ENCODE peak calls at places on chromosomes 1 and 21, in five cellular contexts. E, V, C, I and J are unnamed samples.

GRCh38 chr1:155193275-155193990 is 14.3 kb downstream of the THBS3 start:
- DNase-seq in E (peak), V (peak), C (peak), I (peak), J (peak)

GRCh38 chr1:25041869-25042268 is 111.8 kb upstream of the RUNX3 start:
- DNase-seq in E (no peak), V (no peak), C (no peak), I (no peak), J (no peak)

GRCh38 chr21:44618909-44619308 is 7.0 kb downstream of the KRTAP10-8 start:
- DNase-seq in E (no peak), V (peak), C (no peak), I (no peak), J (peak)

GRCh38 chr1:29632436-29633270 is 396.3 kb downstream of the PTPRU start:
- DNase-seq in E (no peak), V (no peak), C (no peak), I (no peak), J (no peak)

GRCh38 chr1:205688681-205689080 is 8.4 kb upstream of the SLC45A3 start:
- DNase-seq in E (no peak), V (no peak), C (no peak), I (no peak), J (no peak)

GRCh38 chr1:14304381-14304865 is 294.1 kb upstream of the KAZN start:
- DNase-seq in E (peak), V (no peak), C (peak), I (no peak), J (no peak)

GRCh38 chr21:31986035-31986856 is 113.4 kb downstream of the HUNK start:
- DNase-seq in E (no peak), V (no peak), C (no peak), I (no peak), J (no peak)

GRCh38 chr1:152410599-152410998 is 3.5 kb downstream of the CRNN start:
- DNase-seq in E (no peak), V (no peak), C (peak), I (peak), J (peak)

GRCh38 chr1:59124166-59124565 is 172.7 kb upstream of the FGGY start:
- DNase-seq in E (no peak), V (no peak), C (peak), I (no peak), J (no peak)

DNA sequence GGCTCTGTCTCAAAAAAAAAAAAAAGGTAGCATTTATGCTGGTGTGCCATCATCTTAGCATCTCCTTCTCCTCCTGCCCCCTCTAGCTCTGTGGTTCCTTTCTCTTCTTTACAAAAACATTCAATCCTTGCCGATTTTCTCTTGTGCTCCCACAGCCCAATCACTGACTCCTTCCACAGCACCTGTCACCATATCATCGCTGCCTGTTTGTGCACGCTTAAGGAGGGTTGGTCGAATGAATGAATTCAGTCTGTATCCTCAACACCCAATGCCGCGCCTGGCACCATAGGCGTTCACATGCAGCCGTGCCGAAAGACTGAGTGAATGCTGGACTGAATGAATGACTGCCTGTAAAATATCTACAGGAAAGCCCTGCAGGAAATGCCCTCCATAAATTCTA is 7.9 kb downstream of the RNU5D-1 start:
- DNase-seq in E (no peak), V (no peak), C (no peak), I (no peak), J (no peak)
- H3K27ac ChIP-seq in E (no peak), V (peak), C (no peak), I (no peak), J (no peak)

GRCh38 chr1:12150456-12151200 is 16.2 kb upstream of the TNFRSF1B start:
- DNase-seq in E (no peak), V (peak), C (no peak), I (no peak), J (peak)
- H3K27ac ChIP-seq in E (no peak), V (peak), C (no peak), I (peak), J (peak)

GRCh38 chr1:1853593-1854257 is 37.2 kb downstream of the GNB1 start:
- DNase-seq in E (no peak), V (no peak), C (no peak), I (no peak), J (no peak)
- H3K27ac ChIP-seq in E (no peak), V (no peak), C (peak), I (no peak), J (no peak)

DNA sequence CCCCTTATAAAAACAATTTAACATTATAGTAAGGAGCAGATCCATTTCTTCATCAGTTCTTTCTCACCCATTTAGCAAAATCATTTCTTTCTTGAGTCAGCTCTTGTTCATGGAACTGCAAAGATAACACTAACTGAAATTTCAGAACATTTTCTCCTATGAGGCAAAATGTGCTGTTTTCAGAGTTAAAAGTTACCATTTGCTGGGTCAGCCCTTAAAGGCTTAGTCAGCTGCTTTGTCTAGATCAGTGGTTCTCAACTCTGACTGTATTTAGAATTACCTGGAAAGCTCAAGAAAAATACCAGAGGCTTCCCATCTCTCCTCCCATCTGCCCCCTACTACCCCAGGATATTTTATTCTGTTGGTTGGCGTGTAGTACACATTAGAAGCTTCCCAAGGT is 12.2 kb downstream of the METTL13 start:
- DNase-seq in E (no peak), V (no peak), C (peak), I (no peak), J (no peak)
- H3K27ac ChIP-seq in E (no peak), V (no peak), C (peak), I (no peak), J (no peak)

GRCh38 chr1:43275826-43276620 is 6.2 kb downstream of the TMEM125 start:
- DNase-seq in E (peak), V (no peak), C (no peak), I (peak), J (peak)
- H3K27ac ChIP-seq in E (no peak), V (no peak), C (no peak), I (no peak), J (no peak)

GRCh38 chr1:168135982-168136708 is 585 bp downstream of the GPR161 start:
- DNase-seq in E (peak), V (peak), C (peak), I (peak), J (peak)

GRCh38 chr1:168134132-168135041 is 2.3 kb downstream of the GPR161 start:
- DNase-seq in E (no peak), V (no peak), C (no peak), I (no peak), J (no peak)

GRCh38 chr1:168137515-168137821 is 738 bp upstream of the GPR161 start:
- DNase-seq in E (no peak), V (no peak), C (no peak), I (no peak), J (no peak)

GRCh38 chr1:168136709-168137514 is at the start of gene GPR161:
- DNase-seq in E (peak), V (peak), C (peak), I (peak), J (no peak)

DNA sequence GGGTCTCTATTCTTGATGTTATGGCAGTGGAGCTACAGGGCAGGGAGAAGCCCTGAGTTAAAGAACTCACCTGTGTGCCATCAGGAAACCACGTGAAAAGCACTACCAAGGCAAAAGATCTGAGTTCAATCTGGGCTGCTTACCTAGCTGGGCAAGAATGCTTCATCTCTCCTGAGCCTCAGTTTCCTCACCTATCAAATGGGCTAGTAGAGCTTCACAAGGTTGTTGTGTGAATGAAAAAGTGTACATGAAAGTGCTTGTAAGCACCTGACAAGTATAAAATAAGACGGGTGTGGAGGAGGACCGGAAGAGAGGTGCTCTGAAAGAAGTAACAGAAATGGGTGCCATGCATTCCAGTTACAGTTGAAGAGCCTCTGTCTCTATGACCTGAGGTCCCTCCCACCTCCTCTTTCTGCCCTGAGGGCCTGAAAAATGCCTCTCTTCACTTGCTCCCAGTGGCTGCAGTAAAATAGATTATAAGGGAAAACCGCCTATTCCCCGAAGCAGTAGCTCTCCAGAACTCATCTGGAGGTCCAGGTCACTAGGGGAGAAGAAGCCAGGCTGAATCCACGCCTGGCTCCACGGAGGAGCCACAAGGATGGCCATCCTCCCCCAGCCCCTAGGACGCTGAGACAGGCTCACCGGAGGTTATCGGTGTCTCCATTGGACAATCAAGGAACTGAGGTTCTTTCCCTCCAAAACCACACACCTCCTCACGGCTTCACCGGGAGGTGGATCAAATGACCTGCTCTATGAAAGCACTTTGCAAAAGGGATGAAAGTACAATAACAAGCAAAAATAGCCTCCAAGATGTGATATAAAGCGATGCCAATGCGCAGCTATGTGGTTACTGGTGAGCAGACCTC is 1.4 kb downstream of the GPR161 start:
- DNase-seq in E (no peak), V (peak), C (no peak), I (no peak), J (no peak)
- H3K27ac ChIP-seq in E (peak), V (no peak), C (no peak), I (no peak), J (no peak)

GRCh38 chr1:114114751-114115104 is 38.9 kb downstream of the SYT6 start:
- DNase-seq in E (no peak), V (no peak), C (no peak), I (no peak), J (no peak)
- H3K27ac ChIP-seq in E (no peak), V (no peak), C (no peak), I (no peak), J (no peak)

GRCh38 chr1:2848006-2848670 is 46.6 kb upstream of the TTC34 start:
- DNase-seq in E (no peak), V (no peak), C (no peak), I (peak), J (no peak)

GRCh38 chr1:2847086-2847850 is 45.8 kb upstream of the TTC34 start:
- DNase-seq in E (no peak), V (no peak), C (no peak), I (no peak), J (no peak)

GRCh38 chr1:2840036-2840809 is 38.7 kb upstream of the TTC34 start:
- DNase-seq in E (no peak), V (peak), C (no peak), I (peak), J (no peak)

GRCh38 chr1:2850502-2850901 is 49.0 kb upstream of the TTC34 start:
- DNase-seq in E (no peak), V (no peak), C (no peak), I (peak), J (no peak)

GRCh38 chr1:2845874-2846273 is 44.4 kb upstream of the TTC34 start:
- DNase-seq in E (no peak), V (no peak), C (no peak), I (no peak), J (no peak)
- H3K27ac ChIP-seq in E (no peak), V (no peak), C (no peak), I (no peak), J (no peak)

GRCh38 chr1:33330906-33331305 is 10.0 kb upstream of the A3GALT2 start:
- DNase-seq in E (peak), V (no peak), C (no peak), I (no peak), J (no peak)
- H3K27ac ChIP-seq in E (peak), V (no peak), C (no peak), I (peak), J (peak)

DNA sequence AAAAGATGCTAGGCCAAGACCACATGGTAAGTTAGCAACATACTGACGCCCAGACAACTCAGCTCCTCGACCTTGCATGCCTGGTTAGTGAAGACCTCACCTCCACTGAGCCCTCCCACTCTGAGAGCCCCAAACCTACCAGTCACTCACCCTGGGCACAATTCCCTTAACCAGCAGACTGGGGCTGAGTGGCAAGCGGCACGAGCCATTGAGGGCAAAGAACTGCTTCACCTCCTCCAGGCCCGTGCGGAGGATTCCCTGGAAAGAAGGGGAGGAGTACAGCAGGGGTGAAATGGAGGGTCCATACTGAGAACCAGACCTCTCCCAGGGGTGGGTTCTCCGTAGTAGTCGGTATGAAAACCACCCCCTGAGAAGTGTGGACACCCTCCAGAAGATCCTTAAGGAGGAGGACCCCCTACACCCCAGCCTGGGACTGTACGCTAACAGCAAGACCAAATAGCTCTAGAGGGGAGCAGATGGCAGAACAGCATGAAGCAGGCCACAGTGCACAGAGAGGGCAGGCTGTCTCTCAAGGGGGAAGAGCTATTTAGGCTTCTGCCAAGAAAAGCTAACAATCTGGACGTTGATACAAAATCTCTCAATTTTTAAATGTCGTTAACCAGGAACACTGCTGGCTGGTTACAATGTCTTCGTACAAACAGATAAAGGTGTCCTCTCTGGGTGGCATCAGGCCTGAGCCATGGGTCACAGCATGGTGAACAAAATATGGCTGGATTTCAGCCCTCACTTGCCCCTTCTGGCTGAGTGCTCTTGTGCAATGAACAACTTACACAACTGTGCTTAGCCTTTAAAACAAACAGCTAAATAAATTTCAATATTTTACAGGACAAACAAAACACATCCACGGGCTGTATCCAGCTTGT is 31.0 kb upstream of the PPP1R15B start:
- DNase-seq in E (no peak), V (no peak), C (no peak), I (no peak), J (no peak)
- H3K27ac ChIP-seq in E (peak), V (no peak), C (no peak), I (peak), J (peak)